ENCODE peak calls at places on chromosomes 7 and 10, in seven cellular contexts. H, I, K, F, S, D and C are unnamed samples.

GRCh38 chr7:120033114-120033513 is 239.9 kb upstream of the KCND2 start:
- DNase-seq in D (no peak), F (no peak), K (no peak), S (no peak), H (no peak), I (no peak), C (no peak)

GRCh38 chr10:120423350-120424197 is 33.5 kb upstream of the PLPP4 start:
- DNase-seq in K (no peak), D (peak), H (no peak), S (peak), F (peak), I (no peak), C (no peak)

GRCh38 chr10:119409906-119410305 is 132.6 kb downstream of the RGS10 start:
- DNase-seq in F (peak), I (no peak), S (peak), D (no peak), K (no peak), H (no peak), C (no peak)

GRCh38 chr10:13794982-13795381 is 208.2 kb downstream of the PRPF18 start:
- DNase-seq in I (no peak), D (no peak), H (no peak), K (no peak), F (no peak), S (no peak), C (no peak)

GRCh38 chr10:94991243-94991888 is 52.9 kb downstream of the CYP2C9 start:
- DNase-seq in D (no peak), F (no peak), H (no peak), K (no peak), S (no peak), I (no peak), C (no peak)

GRCh38 chr10:101336382-101336781 is 17.6 kb upstream of the BTRC start:
- DNase-seq in F (no peak), D (no peak), H (no peak), S (no peak), K (no peak), I (no peak), C (no peak)

GRCh38 chr10:114541081-114541833 is 116.8 kb downstream of the ABLIM1 start:
- DNase-seq in F (peak), H (no peak), S (no peak), I (peak), K (peak), D (no peak), C (no peak)

GRCh38 chr10:34492081-34492480 is 323.0 kb downstream of the PARD3 start:
- DNase-seq in H (no peak), S (no peak), F (no peak), I (no peak), K (no peak), D (no peak), C (no peak)

GRCh38 chr7:42745357-42746022 is 166.4 kb downstream of the C7orf25 start:
- DNase-seq in K (no peak), S (peak), F (peak), I (no peak), D (no peak), H (no peak), C (no peak)

GRCh38 chr7:64885520-64886240 is 17.4 kb upstream of the ZNF273 start:
- DNase-seq in S (no peak), I (no peak), K (no peak), H (no peak), D (no peak), F (peak), C (no peak)

GRCh38 chr10:14173706-14174594 is 156.8 kb downstream of the FRMD4A start:
- DNase-seq in D (no peak), K (no peak), F (no peak), H (no peak), I (no peak), S (no peak), C (no peak)

GRCh38 chr7:81211617-81212016 is 292.8 kb upstream of the SEMA3C start:
- DNase-seq in H (no peak), S (no peak), D (no peak), I (no peak), K (peak), F (no peak), C (no peak)

GRCh38 chr7:129557686-129558481 is 53.6 kb upstream of the NRF1 start:
- DNase-seq in H (no peak), S (no peak), D (no peak), K (no peak), F (no peak), I (no peak), C (no peak)

GRCh38 chr7:94620703-94621118 is 35.2 kb downstream of the SGCE start:
- DNase-seq in I (peak), S (peak), D (no peak), K (peak), F (peak), H (no peak), C (no peak)

GRCh38 chr7:93228302-93228701 is 2.0 kb upstream of the HEPACAM2 start:
- DNase-seq in D (peak), K (peak), S (peak), I (no peak), H (no peak), F (no peak), C (peak)

GRCh38 chr10:124122211-124122610 is 28.8 kb upstream of the CHST15 start:
- DNase-seq in S (no peak), F (no peak), H (no peak), I (no peak), K (no peak), D (no peak), C (no peak)